ENCODE peak calls at places on chromosomes 4 and X, in eight cellular contexts. One of them, this sample, is unnamed.

GRCh38 chrX:116010939-116011338 is 159.6 kb upstream of the AGTR2 start:
- DNase-seq in AG10803: no peak
- DNase-seq in brain microvascular endothelial cell: no peak
- DNase-seq in fibroblast of mammary gland: no peak
- DNase-seq in tibial nerve: no peak
- DNase-seq in epithelial cell of proximal tubule: no peak
- DNase-seq in suprapubic skin: no peak
- DNase-seq in AG04450: no peak
- DNase-seq in this sample: no peak

GRCh38 chr4:3470244-3471097 is 7.4 kb downstream of the DOK7 start:
- DNase-seq in AG10803: no peak
- DNase-seq in brain microvascular endothelial cell: no peak
- DNase-seq in fibroblast of mammary gland: peak
- DNase-seq in tibial nerve: no peak
- DNase-seq in epithelial cell of proximal tubule: no peak
- DNase-seq in suprapubic skin: no peak
- DNase-seq in AG04450: peak
- DNase-seq in this sample: peak

GRCh38 chr4:108051343-108051742 is 61.7 kb downstream of the HADH start:
- DNase-seq in AG10803: no peak
- DNase-seq in brain microvascular endothelial cell: no peak
- DNase-seq in fibroblast of mammary gland: no peak
- DNase-seq in tibial nerve: no peak
- DNase-seq in epithelial cell of proximal tubule: no peak
- DNase-seq in suprapubic skin: no peak
- DNase-seq in AG04450: no peak
- DNase-seq in this sample: no peak

GRCh38 chr4:108237693-108238092 is 69.0 kb upstream of the LEF1 start:
- DNase-seq in AG10803: no peak
- DNase-seq in brain microvascular endothelial cell: no peak
- DNase-seq in fibroblast of mammary gland: no peak
- DNase-seq in tibial nerve: no peak
- DNase-seq in epithelial cell of proximal tubule: no peak
- DNase-seq in suprapubic skin: no peak
- DNase-seq in AG04450: no peak
- DNase-seq in this sample: no peak

GRCh38 chrX:22952011-22952410 is 47.7 kb upstream of the DDX53 start:
- DNase-seq in AG10803: no peak
- DNase-seq in brain microvascular endothelial cell: peak
- DNase-seq in fibroblast of mammary gland: peak
- DNase-seq in tibial nerve: no peak
- DNase-seq in epithelial cell of proximal tubule: no peak
- DNase-seq in suprapubic skin: no peak
- DNase-seq in AG04450: no peak
- DNase-seq in this sample: peak

GRCh38 chr4:3261411-3262207 is 12.7 kb downstream of the MSANTD1 start:
- DNase-seq in AG10803: no peak
- DNase-seq in brain microvascular endothelial cell: no peak
- DNase-seq in fibroblast of mammary gland: no peak
- DNase-seq in tibial nerve: peak
- DNase-seq in epithelial cell of proximal tubule: no peak
- DNase-seq in suprapubic skin: peak
- DNase-seq in AG04450: no peak
- DNase-seq in this sample: no peak

GRCh38 chr4:146072381-146072780 is 103.1 kb upstream of the LSM6 start:
- DNase-seq in AG10803: peak
- DNase-seq in brain microvascular endothelial cell: no peak
- DNase-seq in fibroblast of mammary gland: peak
- DNase-seq in tibial nerve: no peak
- DNase-seq in epithelial cell of proximal tubule: no peak
- DNase-seq in suprapubic skin: no peak
- DNase-seq in AG04450: no peak
- DNase-seq in this sample: no peak

GRCh38 chr4:67158669-67159068 is 386.6 kb downstream of the CENPC start:
- DNase-seq in AG10803: no peak
- DNase-seq in brain microvascular endothelial cell: no peak
- DNase-seq in fibroblast of mammary gland: no peak
- DNase-seq in tibial nerve: no peak
- DNase-seq in epithelial cell of proximal tubule: no peak
- DNase-seq in suprapubic skin: no peak
- DNase-seq in AG04450: no peak
- DNase-seq in this sample: no peak

GRCh38 chr4:25043548-25043947 is 12.8 kb upstream of the LGI2 start:
- DNase-seq in AG10803: no peak
- DNase-seq in brain microvascular endothelial cell: no peak
- DNase-seq in fibroblast of mammary gland: no peak
- DNase-seq in tibial nerve: no peak
- DNase-seq in epithelial cell of proximal tubule: no peak
- DNase-seq in suprapubic skin: no peak
- DNase-seq in AG04450: no peak
- DNase-seq in this sample: no peak

GRCh38 chr4:142036795-142037583 is 400.6 kb downstream of the IL15 start:
- DNase-seq in AG10803: peak
- DNase-seq in brain microvascular endothelial cell: peak
- DNase-seq in fibroblast of mammary gland: peak
- DNase-seq in tibial nerve: no peak
- DNase-seq in epithelial cell of proximal tubule: peak
- DNase-seq in suprapubic skin: no peak
- DNase-seq in AG04450: no peak
- DNase-seq in this sample: no peak

GRCh38 chr4:167183036-167183435 is 51.3 kb downstream of the SPOCK3 start:
- DNase-seq in AG10803: no peak
- DNase-seq in brain microvascular endothelial cell: no peak
- DNase-seq in fibroblast of mammary gland: no peak
- DNase-seq in tibial nerve: no peak
- DNase-seq in epithelial cell of proximal tubule: no peak
- DNase-seq in suprapubic skin: no peak
- DNase-seq in AG04450: no peak
- DNase-seq in this sample: no peak

GRCh38 chr4:138671106-138671505 is 344.5 kb upstream of the NOCT start:
- DNase-seq in AG10803: no peak
- DNase-seq in brain microvascular endothelial cell: no peak
- DNase-seq in fibroblast of mammary gland: no peak
- DNase-seq in tibial nerve: no peak
- DNase-seq in epithelial cell of proximal tubule: peak
- DNase-seq in suprapubic skin: no peak
- DNase-seq in AG04450: no peak
- DNase-seq in this sample: no peak

GRCh38 chr4:169327951-169328350 is 57.2 kb upstream of the SH3RF1 start:
- DNase-seq in AG10803: no peak
- DNase-seq in brain microvascular endothelial cell: no peak
- DNase-seq in fibroblast of mammary gland: no peak
- DNase-seq in tibial nerve: no peak
- DNase-seq in epithelial cell of proximal tubule: no peak
- DNase-seq in suprapubic skin: no peak
- DNase-seq in AG04450: no peak
- DNase-seq in this sample: no peak

GRCh38 chr4:156815717-156816319 is 155.8 kb downstream of the PDGFC start:
- DNase-seq in AG10803: no peak
- DNase-seq in brain microvascular endothelial cell: no peak
- DNase-seq in fibroblast of mammary gland: no peak
- DNase-seq in tibial nerve: no peak
- DNase-seq in epithelial cell of proximal tubule: no peak
- DNase-seq in suprapubic skin: no peak
- DNase-seq in AG04450: no peak
- DNase-seq in this sample: no peak

GRCh38 chr4:129240816-129241215 is 144.9 kb downstream of the C4orf33 start:
- DNase-seq in AG10803: no peak
- DNase-seq in brain microvascular endothelial cell: peak
- DNase-seq in fibroblast of mammary gland: peak
- DNase-seq in tibial nerve: no peak
- DNase-seq in epithelial cell of proximal tubule: peak
- DNase-seq in suprapubic skin: no peak
- DNase-seq in AG04450: no peak
- DNase-seq in this sample: peak

GRCh38 chr4:160319221-160319867 is 1216.5 kb downstream of the RAPGEF2 start:
- DNase-seq in AG10803: no peak
- DNase-seq in brain microvascular endothelial cell: peak
- DNase-seq in fibroblast of mammary gland: no peak
- DNase-seq in tibial nerve: no peak
- DNase-seq in epithelial cell of proximal tubule: no peak
- DNase-seq in suprapubic skin: no peak
- DNase-seq in AG04450: no peak
- DNase-seq in this sample: peak

GRCh38 chr4:131381055-131381454 is 1768.0 kb upstream of the PCDH10 start:
- DNase-seq in AG10803: no peak
- DNase-seq in brain microvascular endothelial cell: no peak
- DNase-seq in fibroblast of mammary gland: no peak
- DNase-seq in tibial nerve: no peak
- DNase-seq in epithelial cell of proximal tubule: no peak
- DNase-seq in suprapubic skin: no peak
- DNase-seq in AG04450: no peak
- DNase-seq in this sample: no peak

GRCh38 chr4:131388277-131388676 is 1760.8 kb upstream of the PCDH10 start:
- DNase-seq in AG10803: no peak
- DNase-seq in brain microvascular endothelial cell: no peak
- DNase-seq in fibroblast of mammary gland: no peak
- DNase-seq in tibial nerve: no peak
- DNase-seq in epithelial cell of proximal tubule: no peak
- DNase-seq in suprapubic skin: no peak
- DNase-seq in AG04450: no peak
- DNase-seq in this sample: no peak

GRCh38 chr4:131382839-131383238 is 1766.3 kb upstream of the PCDH10 start:
- DNase-seq in AG10803: no peak
- DNase-seq in brain microvascular endothelial cell: no peak
- DNase-seq in fibroblast of mammary gland: no peak
- DNase-seq in tibial nerve: no peak
- DNase-seq in epithelial cell of proximal tubule: no peak
- DNase-seq in suprapubic skin: no peak
- DNase-seq in AG04450: no peak
- DNase-seq in this sample: no peak
- H3K4me3 ChIP-seq in AG10803: no peak
- H3K4me3 ChIP-seq in brain microvascular endothelial cell: no peak
- H3K4me3 ChIP-seq in fibroblast of mammary gland: no peak
- H3K4me3 ChIP-seq in tibial nerve: no peak
- H3K4me3 ChIP-seq in epithelial cell of proximal tubule: no peak
- H3K4me3 ChIP-seq in suprapubic skin: no peak
- H3K4me3 ChIP-seq in AG04450: no peak
- H3K4me3 ChIP-seq in this sample: no peak

DNA sequence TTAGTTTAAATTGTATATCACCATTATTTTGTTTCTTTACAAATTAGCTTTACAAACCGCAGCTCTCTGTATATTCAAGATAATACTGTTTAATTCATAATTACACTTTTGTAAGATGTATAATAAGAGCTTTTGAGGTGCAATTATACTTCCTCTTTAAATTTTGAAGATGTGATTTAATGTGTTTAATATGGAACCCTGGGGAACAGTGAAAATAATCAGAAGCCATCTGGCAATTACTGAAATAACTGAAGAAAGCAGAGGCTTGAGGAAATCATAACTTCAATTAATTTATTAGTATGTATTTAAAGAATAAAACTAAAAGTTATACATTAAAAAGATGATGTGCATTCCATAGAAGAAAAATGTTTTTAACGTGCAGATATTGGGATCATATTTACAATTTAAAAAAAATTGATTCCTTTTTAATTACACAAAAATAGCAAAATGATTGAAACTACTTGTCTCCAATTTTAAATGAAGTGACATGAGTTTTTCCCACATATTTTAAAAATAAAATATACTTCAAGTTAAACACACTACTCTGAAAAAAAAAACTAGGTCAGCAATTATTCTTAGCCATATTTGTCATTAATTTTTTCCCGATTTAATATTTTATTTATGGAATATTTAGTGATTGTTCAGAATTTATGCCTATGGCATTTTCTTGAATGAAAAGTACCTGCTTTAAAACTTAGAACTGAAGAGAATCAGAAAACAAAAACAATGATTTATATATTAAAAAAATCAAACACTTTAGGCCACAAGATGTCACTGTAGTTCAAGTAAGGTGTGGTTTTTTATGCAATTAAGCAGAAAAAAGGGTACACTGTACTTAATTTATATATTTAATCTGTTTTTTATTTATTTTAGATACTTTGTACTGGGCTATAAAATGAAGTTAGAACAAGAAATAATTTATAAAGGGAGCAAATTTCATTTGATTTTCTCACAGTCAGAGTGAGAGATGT is 942.7 kb upstream of the NDST4 start:
- DNase-seq in AG10803: no peak
- DNase-seq in brain microvascular endothelial cell: no peak
- DNase-seq in fibroblast of mammary gland: peak
- DNase-seq in tibial nerve: no peak
- DNase-seq in epithelial cell of proximal tubule: no peak
- DNase-seq in suprapubic skin: no peak
- DNase-seq in AG04450: no peak
- DNase-seq in this sample: peak
- TF ChIP-seq CTCF in AG10803: peak
- TF ChIP-seq CTCF in brain microvascular endothelial cell: no peak
- TF ChIP-seq CTCF in fibroblast of mammary gland: peak
- TF ChIP-seq CTCF in tibial nerve: no peak
- TF ChIP-seq CTCF in epithelial cell of proximal tubule: no peak
- TF ChIP-seq CTCF in suprapubic skin: no peak
- TF ChIP-seq CTCF in AG04450: no peak
- TF ChIP-seq CTCF in this sample: peak

GRCh38 chrX:46991664-46992063 is 79.4 kb downstream of the JADE3 start:
- DNase-seq in AG10803: no peak
- DNase-seq in brain microvascular endothelial cell: no peak
- DNase-seq in fibroblast of mammary gland: no peak
- DNase-seq in tibial nerve: no peak
- DNase-seq in epithelial cell of proximal tubule: no peak
- DNase-seq in suprapubic skin: no peak
- DNase-seq in AG04450: no peak
- DNase-seq in this sample: no peak

GRCh38 chrX:46994096-46994495 is 81.9 kb downstream of the JADE3 start:
- DNase-seq in AG10803: peak
- DNase-seq in brain microvascular endothelial cell: no peak
- DNase-seq in fibroblast of mammary gland: no peak
- DNase-seq in tibial nerve: no peak
- DNase-seq in epithelial cell of proximal tubule: no peak
- DNase-seq in suprapubic skin: no peak
- DNase-seq in AG04450: no peak
- DNase-seq in this sample: no peak

GRCh38 chrX:46989548-46989947 is 77.3 kb downstream of the JADE3 start:
- DNase-seq in AG10803: no peak
- DNase-seq in brain microvascular endothelial cell: no peak
- DNase-seq in fibroblast of mammary gland: no peak
- DNase-seq in tibial nerve: no peak
- DNase-seq in epithelial cell of proximal tubule: no peak
- DNase-seq in suprapubic skin: no peak
- DNase-seq in AG04450: no peak
- DNase-seq in this sample: no peak

GRCh38 chrX:46992070-46992469 is 79.8 kb downstream of the JADE3 start:
- DNase-seq in AG10803: no peak
- DNase-seq in brain microvascular endothelial cell: no peak
- DNase-seq in fibroblast of mammary gland: no peak
- DNase-seq in tibial nerve: no peak
- DNase-seq in epithelial cell of proximal tubule: no peak
- DNase-seq in suprapubic skin: no peak
- DNase-seq in AG04450: no peak
- DNase-seq in this sample: no peak
- H3K4me3 ChIP-seq in AG10803: no peak
- H3K4me3 ChIP-seq in brain microvascular endothelial cell: no peak
- H3K4me3 ChIP-seq in fibroblast of mammary gland: no peak
- H3K4me3 ChIP-seq in tibial nerve: no peak
- H3K4me3 ChIP-seq in epithelial cell of proximal tubule: no peak
- H3K4me3 ChIP-seq in suprapubic skin: no peak
- H3K4me3 ChIP-seq in AG04450: no peak
- H3K4me3 ChIP-seq in this sample: no peak

DNA sequence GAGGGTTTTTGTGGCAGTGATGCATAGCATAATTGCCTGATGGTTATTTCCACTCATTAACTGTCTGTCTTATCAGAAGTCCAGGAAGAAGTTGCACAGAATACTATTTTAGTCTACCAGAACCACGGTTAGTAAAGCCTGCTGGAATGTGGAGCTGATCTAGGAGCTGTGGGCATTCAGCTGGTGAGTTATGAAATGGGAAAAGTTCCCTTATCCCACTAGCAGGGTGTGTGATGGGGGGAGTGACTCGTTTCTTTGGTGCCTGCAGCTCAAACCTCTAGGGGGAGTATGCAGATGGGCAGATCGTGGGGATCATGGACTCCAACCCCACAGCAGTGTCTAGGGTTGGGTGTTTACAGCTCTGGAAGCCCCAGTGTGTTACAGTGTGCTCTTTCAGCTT is 305.6 kb upstream of the BOD1L1 start:
- DNase-seq in AG10803: peak
- DNase-seq in brain microvascular endothelial cell: no peak
- DNase-seq in fibroblast of mammary gland: peak
- DNase-seq in tibial nerve: no peak
- DNase-seq in epithelial cell of proximal tubule: no peak
- DNase-seq in suprapubic skin: no peak
- DNase-seq in AG04450: no peak
- DNase-seq in this sample: peak
- TF ChIP-seq CTCF in AG10803: peak
- TF ChIP-seq CTCF in brain microvascular endothelial cell: peak
- TF ChIP-seq CTCF in fibroblast of mammary gland: peak
- TF ChIP-seq CTCF in tibial nerve: no peak
- TF ChIP-seq CTCF in epithelial cell of proximal tubule: peak
- TF ChIP-seq CTCF in suprapubic skin: no peak
- TF ChIP-seq CTCF in AG04450: peak
- TF ChIP-seq CTCF in this sample: no peak